ENCODE peak calls at places on chromosome 1, in nine cellular contexts. Z is psoas muscle, V is GM03348, A is germinal center, R is NCI-H1930, F is Panc1, G is ELR, J is posterior vena cava, I is caudate nucleus. Q is an unnamed sample.

GRCh38 chr1:206079130-206079529 is 26.2 kb downstream of the RHEX start:
- DNase-seq in Z (no peak), V (no peak), A (no peak), R (no peak), F (no peak), G (no peak), J (no peak), I (no peak), Q (no peak)

GRCh38 chr1:69711159-69711930 is 143.6 kb downstream of the LRRC7 start:
- DNase-seq in Z (no peak), V (no peak), A (no peak), R (no peak), F (no peak), G (no peak), J (no peak), I (no peak), Q (no peak)

GRCh38 chr1:210446479-210446878 is 117.8 kb downstream of the HHAT start:
- DNase-seq in Z (no peak), V (no peak), A (no peak), R (no peak), F (no peak), G (peak), J (no peak), I (peak), Q (peak)

GRCh38 chr1:225467193-225468020 is 39.6 kb upstream of the LBR start:
- DNase-seq in Z (peak), V (no peak), A (peak), R (no peak), F (no peak), G (no peak), J (peak), I (no peak), Q (peak)

GRCh38 chr1:54842206-54842915 is 41.2 kb upstream of the TTC22 start:
- DNase-seq in Z (no peak), V (no peak), A (no peak), R (no peak), F (no peak), G (no peak), J (no peak), I (no peak), Q (no peak)

GRCh38 chr1:172602706-172603105 is 56.2 kb upstream of the FASLG start:
- DNase-seq in Z (no peak), V (no peak), A (no peak), R (no peak), F (no peak), G (no peak), J (no peak), I (no peak), Q (no peak)

GRCh38 chr1:245990315-245991022 is 516.6 kb downstream of the SMYD3 start:
- DNase-seq in Z (no peak), V (no peak), A (no peak), R (no peak), F (no peak), G (no peak), J (no peak), I (no peak), Q (no peak)

GRCh38 chr1:9990944-9991343 is 6.1 kb upstream of the RBP7 start:
- DNase-seq in Z (no peak), V (no peak), A (no peak), R (no peak), F (no peak), G (no peak), J (no peak), I (no peak), Q (peak)

GRCh38 chr1:8580566-8580965 is 236.9 kb downstream of the RERE start:
- DNase-seq in Z (no peak), V (no peak), A (no peak), R (no peak), F (no peak), G (no peak), J (no peak), I (no peak), Q (no peak)

Q was measured in adrenal gland.